ENCODE peak calls at places on chromosomes 6 and 20, in eight cellular contexts. Y, R, D, M, E, G, P and N are unnamed samples.

GRCh38 chr20:24420567-24420966 is 48.9 kb upstream of the SYNDIG1 start:
- DNase-seq in Y (no peak), R (peak), D (no peak), M (no peak), E (no peak), G (no peak), P (no peak), N (no peak)

GRCh38 chr6:34771727-34772126 is 14.4 kb downstream of the SNRPC start:
- DNase-seq in Y (no peak), R (no peak), D (no peak), M (no peak), E (no peak), G (no peak), P (no peak), N (no peak)

GRCh38 chr6:132464538-132465256 is 48.2 kb downstream of the STX7 start:
- DNase-seq in Y (no peak), R (no peak), D (no peak), M (peak), E (no peak), G (no peak), P (no peak), N (no peak)

GRCh38 chr6:125453516-125453915 is 151.7 kb upstream of the HDDC2 start:
- DNase-seq in Y (no peak), R (no peak), D (no peak), M (no peak), E (peak), G (no peak), P (no peak), N (no peak)

GRCh38 chr6:129678463-129678862 is 31.5 kb downstream of the ARHGAP18 start:
- DNase-seq in Y (no peak), R (no peak), D (no peak), M (no peak), E (no peak), G (no peak), P (no peak), N (peak)

GRCh38 chr6:15504581-15505350 is 158.1 kb downstream of the DTNBP1 start:
- DNase-seq in Y (no peak), R (peak), D (no peak), M (peak), E (no peak), G (no peak), P (no peak), N (peak)

GRCh38 chr6:151389640-151390275 is 1.6 kb downstream of the ZBTB2 start:
- DNase-seq in Y (no peak), R (peak), D (no peak), M (peak), E (peak), G (no peak), P (peak), N (peak)

GRCh38 chr6:93036835-93037234 is 382.5 kb downstream of the EPHA7 start:
- DNase-seq in Y (no peak), R (no peak), D (no peak), M (peak), E (peak), G (no peak), P (no peak), N (peak)

GRCh38 chr20:9177278-9177677 is 108.4 kb downstream of the PLCB4 start:
- DNase-seq in Y (no peak), R (no peak), D (no peak), M (no peak), E (no peak), G (no peak), P (no peak), N (no peak)

GRCh38 chr6:159203304-159204005 is 34.3 kb downstream of the FNDC1 start:
- DNase-seq in Y (no peak), R (no peak), D (no peak), M (no peak), E (no peak), G (no peak), P (no peak), N (no peak)

GRCh38 chr20:58349586-58349985 is 39.4 kb upstream of the VAPB start:
- DNase-seq in Y (no peak), R (peak), D (no peak), M (no peak), E (no peak), G (no peak), P (no peak), N (no peak)

GRCh38 chr6:109024368-109024767 is 70.3 kb downstream of the SESN1 start:
- DNase-seq in Y (no peak), R (no peak), D (no peak), M (no peak), E (no peak), G (no peak), P (no peak), N (no peak)

GRCh38 chr20:38441916-38442315 is 6.8 kb upstream of the SNHG17 start:
- DNase-seq in Y (no peak), R (no peak), D (no peak), M (no peak), E (no peak), G (no peak), P (no peak), N (no peak)

GRCh38 chr6:68760941-68761676 is 126.0 kb downstream of the ADGRB3 start:
- DNase-seq in Y (no peak), R (no peak), D (no peak), M (no peak), E (no peak), G (no peak), P (peak), N (no peak)

GRCh38 chr20:62186887-62187866 is 4.3 kb downstream of the MTG2 start:
- DNase-seq in Y (no peak), R (no peak), D (no peak), M (no peak), E (no peak), G (no peak), P (no peak), N (peak)

GRCh38 chr6:11140061-11140460 is 28.5 kb upstream of the ERVFRD-1 start:
- DNase-seq in Y (no peak), R (no peak), D (no peak), M (no peak), E (no peak), G (no peak), P (no peak), N (no peak)

GRCh38 chr20:2131366-2131765 is 29.7 kb downstream of the STK35 start:
- DNase-seq in Y (no peak), R (no peak), D (peak), M (no peak), E (no peak), G (no peak), P (no peak), N (peak)

GRCh38 chr20:38094373-38094775 is 60.8 kb downstream of the RPRD1B start:
- DNase-seq in Y (no peak), R (no peak), D (no peak), M (peak), E (no peak), G (peak), P (peak), N (peak)

GRCh38 chr20:61385316-61385715 is 133.3 kb downstream of the CDH4 start:
- DNase-seq in Y (no peak), R (no peak), D (no peak), M (no peak), E (no peak), G (no peak), P (no peak), N (no peak)

GRCh38 chr6:149451361-149452061 is 33.3 kb downstream of the ZC3H12D start:
- DNase-seq in Y (peak), R (no peak), D (no peak), M (no peak), E (peak), G (no peak), P (no peak), N (no peak)

DNA sequence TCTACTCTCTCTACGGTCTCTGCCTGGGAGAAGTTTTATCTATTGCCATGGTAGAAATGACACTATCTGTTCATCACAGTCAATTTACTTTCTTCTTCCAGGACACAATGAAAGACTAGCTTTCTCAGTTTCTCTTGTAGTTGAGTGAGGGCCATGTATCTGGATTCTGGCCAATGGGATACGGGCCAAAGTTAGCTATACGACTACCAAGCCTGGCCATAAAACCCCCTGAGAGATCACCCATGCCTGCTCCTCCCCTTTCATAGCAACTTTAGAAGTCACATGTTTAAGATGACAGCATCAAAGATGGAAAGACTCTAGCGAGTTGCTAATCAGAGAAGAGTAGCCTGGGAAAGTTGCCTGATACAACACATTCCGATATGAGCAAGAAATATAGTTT is 17.8 kb downstream of the RNGTT start:
- DNase-seq in Y (no peak), R (no peak), D (no peak), M (no peak), E (no peak), G (no peak), P (no peak), N (no peak)
- H3K4me2 ChIP-seq in Y (no peak), R (no peak), D (no peak), M (no peak), E (no peak), G (no peak), P (no peak), N (no peak)

GRCh38 chr20:49403012-49403411 is 79.5 kb downstream of the KCNB1 start:
- DNase-seq in Y (no peak), R (no peak), D (no peak), M (no peak), E (no peak), G (no peak), P (no peak), N (no peak)

GRCh38 chr20:49400904-49401303 is 81.6 kb downstream of the KCNB1 start:
- DNase-seq in Y (no peak), R (no peak), D (no peak), M (no peak), E (no peak), G (no peak), P (no peak), N (peak)

GRCh38 chr20:49398401-49399144 is 83.9 kb downstream of the KCNB1 start:
- DNase-seq in Y (no peak), R (no peak), D (no peak), M (no peak), E (no peak), G (no peak), P (peak), N (no peak)

GRCh38 chr20:49399329-49399728 is 83.1 kb downstream of the KCNB1 start:
- DNase-seq in Y (no peak), R (no peak), D (no peak), M (no peak), E (no peak), G (no peak), P (no peak), N (no peak)

GRCh38 chr20:49400410-49400809 is 82.1 kb downstream of the KCNB1 start:
- DNase-seq in Y (no peak), R (no peak), D (no peak), M (no peak), E (no peak), G (no peak), P (no peak), N (no peak)
- TF ChIP-seq POLR2AphosphoS5 in Y (no peak), R (no peak), D (no peak), M (no peak), E (no peak), G (no peak), P (no peak), N (no peak)

GRCh38 chr6:140228491-140228890 is 854.0 kb upstream of the CITED2 start:
- DNase-seq in Y (no peak), R (no peak), D (no peak), M (no peak), E (no peak), G (no peak), P (no peak), N (no peak)

GRCh38 chr6:140230282-140230681 is 855.8 kb upstream of the CITED2 start:
- DNase-seq in Y (no peak), R (no peak), D (no peak), M (no peak), E (no peak), G (no peak), P (no peak), N (no peak)

GRCh38 chr6:140225587-140226438 is 851.4 kb upstream of the CITED2 start:
- DNase-seq in Y (no peak), R (no peak), D (no peak), M (no peak), E (no peak), G (no peak), P (no peak), N (peak)

GRCh38 chr6:140226637-140227036 is 852.2 kb upstream of the CITED2 start:
- DNase-seq in Y (no peak), R (no peak), D (no peak), M (no peak), E (no peak), G (no peak), P (no peak), N (no peak)
- H3K4me2 ChIP-seq in Y (no peak), R (no peak), D (no peak), M (no peak), E (no peak), G (no peak), P (no peak), N (peak)

DNA sequence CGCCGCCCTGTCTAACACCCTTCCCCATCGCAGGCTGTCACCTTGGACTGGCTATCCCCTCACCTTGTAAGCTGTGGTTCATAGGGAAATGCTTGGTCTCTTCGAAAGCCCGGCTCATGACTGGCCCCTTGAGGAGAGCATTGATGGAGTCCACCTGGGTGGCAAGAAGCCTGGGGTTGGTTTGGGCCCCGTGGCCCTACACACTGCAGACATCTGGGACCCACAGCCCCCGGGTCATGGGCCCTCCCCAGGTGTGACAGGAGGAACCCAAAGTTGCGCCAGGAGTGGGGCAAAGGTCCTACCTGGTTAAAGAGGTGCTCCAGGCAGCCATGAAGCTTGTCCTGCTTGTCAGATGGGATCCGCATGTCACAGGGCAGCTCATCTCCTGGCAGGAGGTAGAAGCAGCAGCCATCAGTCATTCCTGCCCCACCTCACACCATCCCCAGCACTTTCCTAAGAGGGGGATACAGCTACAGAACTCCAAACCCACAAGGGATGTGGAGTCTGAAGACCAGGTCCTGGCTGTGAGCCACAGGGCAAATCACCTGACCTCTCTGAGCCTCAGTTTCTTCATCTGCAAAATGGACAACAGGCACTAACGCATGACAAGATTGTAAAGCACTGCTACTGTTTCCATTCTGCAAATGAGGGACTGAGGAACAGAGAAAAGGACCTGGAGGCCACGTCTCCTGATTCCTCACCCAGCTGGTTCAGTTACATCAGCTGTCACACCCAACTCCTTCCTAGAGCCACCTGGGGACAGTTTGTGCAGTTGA is 185.5 kb downstream of the PREX1 start:
- DNase-seq in Y (no peak), R (no peak), D (no peak), M (no peak), E (no peak), G (no peak), P (no peak), N (no peak)
- TF ChIP-seq POLR2AphosphoS5 in Y (no peak), R (no peak), D (no peak), M (no peak), E (no peak), G (no peak), P (no peak), N (no peak)

DNA sequence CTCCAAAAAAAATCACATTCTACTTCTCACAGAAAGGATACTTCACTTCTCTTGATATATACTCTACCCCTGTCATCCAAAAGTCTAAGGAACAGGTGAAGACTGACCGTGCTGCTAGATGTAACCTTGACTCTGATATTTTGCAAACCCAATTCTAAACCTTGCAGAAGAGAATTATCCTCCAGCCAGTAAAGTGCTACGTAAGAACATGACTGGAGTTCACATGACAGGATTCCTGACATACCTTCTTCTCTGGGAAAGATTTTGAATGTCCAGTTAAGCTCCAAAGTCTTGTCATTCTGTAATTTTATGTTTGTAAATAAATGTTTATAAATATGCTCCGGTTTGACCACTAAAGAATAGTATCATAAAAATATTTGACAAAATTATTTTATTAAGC is 35.8 kb downstream of the BTBD9 start:
- DNase-seq in Y (no peak), R (no peak), D (no peak), M (no peak), E (no peak), G (no peak), P (no peak), N (no peak)
- H3K4me2 ChIP-seq in Y (no peak), R (no peak), D (no peak), M (no peak), E (no peak), G (no peak), P (no peak), N (no peak)

DNA sequence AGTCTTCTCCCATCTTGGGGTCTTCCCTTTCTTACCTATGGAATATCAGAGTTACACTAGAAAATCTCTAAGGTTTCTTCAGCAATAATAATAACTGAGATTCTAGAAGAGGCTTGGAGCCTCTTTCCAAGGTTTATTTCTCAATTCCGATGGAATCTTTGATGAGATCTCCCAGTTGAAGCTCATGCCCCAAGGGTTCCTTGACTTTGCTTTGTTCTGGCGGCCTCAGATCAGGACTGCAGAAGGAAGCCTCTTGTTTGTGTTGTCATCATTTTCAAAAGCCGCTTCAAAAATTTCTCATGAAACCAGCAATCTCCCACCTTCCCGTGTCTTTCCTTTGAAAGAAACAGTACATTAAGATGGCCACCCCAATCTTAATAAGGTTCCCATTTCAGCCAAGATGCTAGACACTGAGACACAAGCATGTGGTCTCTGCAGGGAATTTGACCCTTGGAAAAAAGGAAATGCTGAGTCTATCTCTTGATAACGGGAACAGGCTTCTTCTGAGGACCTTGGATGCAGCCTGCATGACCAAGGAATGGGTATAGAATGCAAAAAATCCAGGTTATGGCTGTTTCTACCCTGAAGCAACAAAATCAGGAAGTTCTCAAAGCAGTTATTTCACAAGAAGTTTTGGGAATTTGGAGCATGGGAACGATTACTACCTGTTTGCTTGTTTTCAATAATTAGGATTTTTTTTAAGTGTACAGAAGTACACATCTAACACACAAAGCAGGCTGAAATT is 141.6 kb downstream of the CD24 start:
- DNase-seq in Y (no peak), R (no peak), D (no peak), M (no peak), E (no peak), G (no peak), P (no peak), N (no peak)
- TF ChIP-seq POLR2AphosphoS5 in Y (no peak), R (no peak), D (no peak), M (no peak), E (no peak), G (no peak), P (no peak), N (no peak)

DNA sequence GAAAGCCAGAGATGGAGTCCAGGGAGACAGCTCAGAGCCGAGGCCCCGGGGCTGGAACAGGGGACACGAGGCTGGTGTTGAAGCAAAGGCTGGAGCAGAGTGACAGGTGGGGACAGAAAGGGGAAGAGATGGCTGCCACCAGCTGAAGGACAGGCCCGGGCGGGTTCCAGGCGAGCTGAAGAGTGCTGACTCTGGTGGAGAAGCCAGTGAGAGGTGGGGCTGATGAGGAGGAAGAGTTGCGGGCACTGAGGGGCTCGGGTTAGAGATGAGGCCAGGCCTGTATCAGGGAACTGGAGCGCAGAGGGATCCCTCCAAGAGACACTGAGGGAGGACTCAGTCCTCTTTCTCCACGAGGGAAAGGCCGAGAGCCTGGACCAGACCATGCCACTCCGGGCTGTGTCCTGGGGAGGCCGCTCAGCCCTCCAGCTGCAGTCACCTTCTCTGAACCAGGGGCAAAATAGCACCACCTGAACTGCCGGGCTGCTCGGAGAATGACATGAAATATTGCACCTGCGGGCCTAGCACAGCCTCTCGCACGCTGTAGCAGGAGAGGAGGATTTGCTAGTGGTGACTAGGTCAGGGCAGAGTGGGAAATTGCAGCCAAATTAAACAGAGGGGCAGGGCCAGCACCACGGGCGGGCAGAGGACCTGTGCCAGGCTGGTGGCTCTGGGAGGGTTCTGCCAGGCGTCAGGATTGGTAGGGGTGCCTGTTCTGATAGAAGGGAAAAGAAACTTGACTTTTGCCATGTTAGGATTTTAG is 175.9 kb downstream of the ZDHHC14 start:
- DNase-seq in Y (no peak), R (no peak), D (no peak), M (no peak), E (no peak), G (no peak), P (no peak), N (no peak)
- H3K4me2 ChIP-seq in Y (no peak), R (no peak), D (no peak), M (no peak), E (no peak), G (peak), P (no peak), N (no peak)

GRCh38 chr6:37049990-37050853 is 44.8 kb downstream of the FGD2 start:
- DNase-seq in Y (no peak), R (no peak), D (no peak), M (no peak), E (no peak), G (no peak), P (peak), N (no peak)
- TF ChIP-seq POLR2AphosphoS5 in Y (no peak), R (no peak), D (no peak), M (no peak), E (no peak), G (no peak), P (peak), N (no peak)

GRCh38 chr6:133893324-133893692 is 4.4 kb downstream of the TCF21 start:
- DNase-seq in Y (no peak), R (no peak), D (no peak), M (no peak), E (no peak), G (no peak), P (no peak), N (no peak)

GRCh38 chr6:133890941-133891813 is 2.3 kb downstream of the TCF21 start:
- DNase-seq in Y (peak), R (peak), D (no peak), M (no peak), E (peak), G (no peak), P (peak), N (peak)

GRCh38 chr6:133891814-133892443 is 3.0 kb downstream of the TCF21 start:
- DNase-seq in Y (no peak), R (peak), D (no peak), M (no peak), E (no peak), G (no peak), P (no peak), N (peak)

GRCh38 chr6:133894369-133894768 is 5.5 kb downstream of the TCF21 start:
- DNase-seq in Y (no peak), R (no peak), D (no peak), M (no peak), E (no peak), G (no peak), P (no peak), N (no peak)

GRCh38 chr6:133892444-133893323 is 3.8 kb downstream of the TCF21 start:
- DNase-seq in Y (peak), R (peak), D (no peak), M (no peak), E (peak), G (no peak), P (no peak), N (no peak)
- H3K4me2 ChIP-seq in Y (peak), R (peak), D (peak), M (no peak), E (peak), G (no peak), P (no peak), N (no peak)